ENCODE peak calls at places on chromosomes 3 and 15, in five cellular contexts. One of them, this sample, is unnamed.
A peak's percentile ranks its signal among the peaks of the same experiment; 100 is the strongest.

GRCh38 chr3:156551261-156551660 is 3.7 kb downstream of the SSR3 start:
- DNase-seq in pancreas: no peak
- DNase-seq in brain microvascular endothelial cell: peak; percentile 57
- DNase-seq in OCI-LY7: no peak
- DNase-seq in BJ: no peak
- DNase-seq in this sample: no peak

GRCh38 chr3:118974356-118975097 is 60.1 kb downstream of the IGSF11 start:
- DNase-seq in pancreas: no peak
- DNase-seq in BJ: no peak
- DNase-seq in OCI-LY7: no peak
- DNase-seq in brain microvascular endothelial cell: no peak
- DNase-seq in this sample: no peak

GRCh38 chr3:122149228-122149627 is 34.2 kb upstream of the CASR start:
- DNase-seq in pancreas: no peak
- DNase-seq in brain microvascular endothelial cell: no peak
- DNase-seq in OCI-LY7: peak; percentile 20
- DNase-seq in BJ: no peak
- DNase-seq in this sample: no peak

GRCh38 chr15:62782100-62782791 is 260.3 kb upstream of the TPM1 start:
- DNase-seq in brain microvascular endothelial cell: peak; percentile 75
- DNase-seq in BJ: no peak
- DNase-seq in OCI-LY7: peak; percentile 10
- DNase-seq in pancreas: peak; percentile 67
- DNase-seq in this sample: peak; percentile 32

GRCh38 chr3:186519021-186519658 is 25.0 kb downstream of the CRYGS start:
- DNase-seq in pancreas: no peak
- DNase-seq in OCI-LY7: peak; percentile 41
- DNase-seq in BJ: no peak
- DNase-seq in brain microvascular endothelial cell: no peak
- DNase-seq in this sample: no peak

GRCh38 chr3:167304077-167304476 is 76.0 kb downstream of the ZBBX start:
- DNase-seq in BJ: no peak
- DNase-seq in OCI-LY7: no peak
- DNase-seq in brain microvascular endothelial cell: no peak
- DNase-seq in pancreas: no peak
- DNase-seq in this sample: no peak

GRCh38 chr3:43855674-43856299 is 165.0 kb downstream of the ABHD5 start:
- DNase-seq in OCI-LY7: peak; percentile 80
- DNase-seq in BJ: no peak
- DNase-seq in brain microvascular endothelial cell: peak; percentile 48
- DNase-seq in pancreas: peak; percentile 69
- DNase-seq in this sample: peak; percentile 55

GRCh38 chr15:71109130-71109529 is 6.1 kb upstream of the THSD4 start:
- DNase-seq in BJ: peak; percentile 51
- DNase-seq in OCI-LY7: no peak
- DNase-seq in pancreas: no peak
- DNase-seq in brain microvascular endothelial cell: peak; percentile 43
- DNase-seq in this sample: no peak

GRCh38 chr3:63467392-63467791 is 185.1 kb upstream of the SNTN start:
- DNase-seq in OCI-LY7: no peak
- DNase-seq in pancreas: no peak
- DNase-seq in BJ: no peak
- DNase-seq in brain microvascular endothelial cell: no peak
- DNase-seq in this sample: no peak

GRCh38 chr15:66220587-66220986 is 33.0 kb downstream of the MEGF11 start:
- DNase-seq in pancreas: no peak
- DNase-seq in OCI-LY7: no peak
- DNase-seq in brain microvascular endothelial cell: no peak
- DNase-seq in BJ: no peak
- DNase-seq in this sample: no peak

GRCh38 chr15:32952901-32953889 is 235.4 kb downstream of the GREM1 start:
- DNase-seq in BJ: no peak
- DNase-seq in brain microvascular endothelial cell: no peak
- DNase-seq in OCI-LY7: no peak
- DNase-seq in pancreas: no peak
- DNase-seq in this sample: no peak

GRCh38 chr15:63069616-63069952 is 27.0 kb downstream of the TPM1 start:
- DNase-seq in OCI-LY7: no peak
- DNase-seq in brain microvascular endothelial cell: no peak
- DNase-seq in pancreas: no peak
- DNase-seq in BJ: no peak
- DNase-seq in this sample: no peak

GRCh38 chr3:108051005-108051404 is 39.8 kb downstream of the CD47 start:
- DNase-seq in BJ: no peak
- DNase-seq in pancreas: no peak
- DNase-seq in brain microvascular endothelial cell: peak; percentile 61
- DNase-seq in OCI-LY7: no peak
- DNase-seq in this sample: no peak

GRCh38 chr3:148582126-148582525 is 115.6 kb upstream of the AGTR1 start:
- DNase-seq in brain microvascular endothelial cell: no peak
- DNase-seq in OCI-LY7: no peak
- DNase-seq in BJ: no peak
- DNase-seq in pancreas: no peak
- DNase-seq in this sample: no peak

GRCh38 chr15:45670061-45670460 is 35.2 kb downstream of the SQOR start:
- DNase-seq in brain microvascular endothelial cell: no peak
- DNase-seq in BJ: peak; percentile 55
- DNase-seq in OCI-LY7: no peak
- DNase-seq in pancreas: no peak
- DNase-seq in this sample: no peak

GRCh38 chr3:42148982-42149432 is 57.9 kb downstream of the TRAK1 start:
- DNase-seq in pancreas: no peak
- DNase-seq in BJ: peak; percentile 12
- DNase-seq in brain microvascular endothelial cell: peak; percentile 95
- DNase-seq in OCI-LY7: no peak
- DNase-seq in this sample: no peak

GRCh38 chr15:74531144-74531811 is 9.7 kb upstream of the ARID3B start:
- DNase-seq in OCI-LY7: no peak
- DNase-seq in pancreas: no peak
- DNase-seq in brain microvascular endothelial cell: peak; percentile 98
- DNase-seq in BJ: peak; percentile 53
- DNase-seq in this sample: no peak

GRCh38 chr3:47850062-47850802 is 47.3 kb downstream of the DHX30 start:
- DNase-seq in OCI-LY7: peak; percentile 14
- DNase-seq in brain microvascular endothelial cell: peak; percentile 26
- DNase-seq in pancreas: no peak
- DNase-seq in BJ: no peak
- DNase-seq in this sample: no peak

GRCh38 chr15:58330468-58330793 is 101.4 kb upstream of the LIPC start:
- DNase-seq in OCI-LY7: no peak
- DNase-seq in pancreas: no peak
- DNase-seq in BJ: no peak
- DNase-seq in brain microvascular endothelial cell: no peak
- DNase-seq in this sample: no peak

GRCh38 chr15:86854186-86854585 is 774.5 kb downstream of the AGBL1 start:
- DNase-seq in BJ: no peak
- DNase-seq in OCI-LY7: no peak
- DNase-seq in pancreas: no peak
- DNase-seq in brain microvascular endothelial cell: no peak
- DNase-seq in this sample: no peak

GRCh38 chr15:67164811-67165652 is 89.4 kb downstream of the AAGAB start:
- DNase-seq in OCI-LY7: no peak
- DNase-seq in pancreas: no peak
- DNase-seq in BJ: no peak
- DNase-seq in brain microvascular endothelial cell: peak; percentile 88
- DNase-seq in this sample: no peak

GRCh38 chr3:160686955-160687535 is 10.1 kb downstream of the ARL14 start:
- DNase-seq in BJ: no peak
- DNase-seq in pancreas: no peak
- DNase-seq in OCI-LY7: peak; percentile 21
- DNase-seq in brain microvascular endothelial cell: no peak
- DNase-seq in this sample: peak; percentile 31
- TF ChIP-seq CTCF in BJ: peak; percentile 47
- TF ChIP-seq CTCF in pancreas: no peak
- TF ChIP-seq CTCF in OCI-LY7: peak; percentile 82
- TF ChIP-seq CTCF in brain microvascular endothelial cell: no peak
- TF ChIP-seq CTCF in this sample: peak; percentile 45

DNA sequence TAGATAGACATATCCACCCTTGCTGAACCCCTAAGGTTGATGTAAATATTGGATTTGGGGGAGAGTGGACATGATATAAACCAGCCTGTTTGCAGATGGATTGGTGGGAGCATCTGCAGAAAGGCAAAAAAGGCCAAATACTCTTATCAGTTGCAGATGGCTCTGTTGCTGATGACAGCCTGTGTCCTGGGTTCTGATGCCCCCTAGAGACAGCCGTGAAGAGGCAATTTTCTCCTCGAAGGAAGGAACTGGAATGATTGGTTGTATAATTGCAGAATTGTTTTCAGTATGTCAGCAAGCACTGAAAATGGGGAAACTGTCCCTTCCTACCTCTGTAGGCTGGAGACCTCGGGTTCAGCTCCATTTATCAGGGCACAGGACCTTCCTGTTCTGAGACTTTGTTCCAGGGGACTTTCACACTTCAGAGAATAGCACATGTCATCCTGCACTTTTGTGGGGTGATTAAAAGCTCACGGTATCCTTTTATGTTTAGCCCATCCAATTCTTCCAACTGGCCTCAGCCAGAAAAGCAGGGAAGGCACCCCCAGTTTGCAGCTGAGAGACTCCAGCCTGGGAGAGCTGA is 103.0 kb downstream of the PGPEP1L start:
- DNase-seq in pancreas: no peak
- DNase-seq in OCI-LY7: peak; percentile 39
- DNase-seq in BJ: no peak
- DNase-seq in brain microvascular endothelial cell: peak; percentile 65
- DNase-seq in this sample: peak; percentile 52
- TF ChIP-seq CTCF in pancreas: no peak
- TF ChIP-seq CTCF in OCI-LY7: peak; percentile 79
- TF ChIP-seq CTCF in BJ: peak; percentile 83
- TF ChIP-seq CTCF in brain microvascular endothelial cell: peak; percentile 83
- TF ChIP-seq CTCF in this sample: peak; percentile 31

GRCh38 chr3:196519738-196520122 is 4.6 kb upstream of the SMCO1 start:
- DNase-seq in OCI-LY7: peak; percentile 46
- DNase-seq in brain microvascular endothelial cell: no peak
- DNase-seq in BJ: no peak
- DNase-seq in pancreas: no peak
- DNase-seq in this sample: no peak

GRCh38 chr3:196514913-196515621 is at the start of gene SMCO1:
- DNase-seq in BJ: no peak
- DNase-seq in brain microvascular endothelial cell: no peak
- DNase-seq in pancreas: no peak
- DNase-seq in OCI-LY7: no peak
- DNase-seq in this sample: no peak

GRCh38 chr3:196517919-196518318 is 2.8 kb upstream of the SMCO1 start:
- DNase-seq in BJ: no peak
- DNase-seq in brain microvascular endothelial cell: no peak
- DNase-seq in OCI-LY7: no peak
- DNase-seq in pancreas: no peak
- DNase-seq in this sample: no peak

GRCh38 chr3:196517142-196517808 is 2.1 kb upstream of the SMCO1 start:
- DNase-seq in BJ: no peak
- DNase-seq in OCI-LY7: no peak
- DNase-seq in brain microvascular endothelial cell: no peak
- DNase-seq in pancreas: no peak
- DNase-seq in this sample: no peak

DNA sequence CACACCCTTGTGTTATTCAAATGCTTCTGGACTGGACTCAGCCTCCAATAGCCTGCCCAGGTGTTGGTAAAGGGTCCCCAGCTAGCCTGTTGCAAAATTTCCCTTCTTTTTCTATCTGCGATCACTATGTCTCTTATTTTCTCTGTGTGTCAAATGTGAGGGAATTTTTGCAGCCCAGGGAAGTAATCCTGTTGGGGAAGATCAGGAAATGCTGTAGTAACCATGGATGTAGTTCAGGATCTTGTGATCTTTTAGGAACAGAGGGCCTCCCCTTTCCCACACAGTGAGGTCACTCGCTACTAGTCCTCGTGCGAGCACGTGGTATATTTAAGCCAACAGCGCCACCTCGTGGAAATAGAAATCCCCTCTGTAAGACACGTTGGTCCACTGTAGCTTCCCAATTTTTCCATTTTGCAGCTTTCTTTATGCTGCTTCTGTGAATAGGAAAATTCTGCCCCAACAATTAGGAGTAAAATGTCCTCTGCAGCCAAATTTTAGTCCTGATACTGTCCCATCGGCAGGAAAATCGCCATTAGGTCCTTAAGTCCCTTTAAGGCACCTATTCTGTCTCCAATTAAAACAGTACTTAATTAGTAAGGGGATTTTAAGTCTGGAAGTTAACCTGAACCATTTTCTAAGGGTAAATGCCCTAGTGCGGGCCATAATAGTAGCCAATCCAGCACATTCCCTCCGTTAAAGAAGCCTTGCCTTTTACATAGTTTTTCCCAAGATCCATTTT is 4.0 kb upstream of the SMCO1 start:
- DNase-seq in brain microvascular endothelial cell: peak; percentile 75
- DNase-seq in OCI-LY7: peak; percentile 83
- DNase-seq in pancreas: no peak
- DNase-seq in BJ: no peak
- DNase-seq in this sample: no peak
- TF ChIP-seq CTCF in brain microvascular endothelial cell: peak; percentile 63
- TF ChIP-seq CTCF in OCI-LY7: peak; percentile 91
- TF ChIP-seq CTCF in pancreas: no peak
- TF ChIP-seq CTCF in BJ: peak; percentile 44
- TF ChIP-seq CTCF in this sample: peak; percentile 32

GRCh38 chr3:150680562-150680961 is 23.2 kb downstream of the ERICH6 start:
- DNase-seq in BJ: no peak
- DNase-seq in pancreas: no peak
- DNase-seq in brain microvascular endothelial cell: no peak
- DNase-seq in OCI-LY7: no peak
- DNase-seq in this sample: no peak
- TF ChIP-seq CTCF in BJ: no peak
- TF ChIP-seq CTCF in pancreas: no peak
- TF ChIP-seq CTCF in brain microvascular endothelial cell: no peak
- TF ChIP-seq CTCF in OCI-LY7: no peak
- TF ChIP-seq CTCF in this sample: no peak

GRCh38 chr3:79906106-79906505 is 138.3 kb upstream of the ROBO1 start:
- DNase-seq in OCI-LY7: no peak
- DNase-seq in BJ: no peak
- DNase-seq in pancreas: no peak
- DNase-seq in brain microvascular endothelial cell: peak; percentile 24
- DNase-seq in this sample: no peak
- TF ChIP-seq CTCF in OCI-LY7: no peak
- TF ChIP-seq CTCF in BJ: no peak
- TF ChIP-seq CTCF in pancreas: no peak
- TF ChIP-seq CTCF in brain microvascular endothelial cell: no peak
- TF ChIP-seq CTCF in this sample: no peak

GRCh38 chr15:40768492-40769309 is 1.1 kb upstream of the C15orf62 start:
- DNase-seq in OCI-LY7: peak; percentile 45
- DNase-seq in BJ: no peak
- DNase-seq in pancreas: no peak
- DNase-seq in brain microvascular endothelial cell: no peak
- DNase-seq in this sample: peak; percentile 45
- TF ChIP-seq CTCF in OCI-LY7: peak; percentile 62
- TF ChIP-seq CTCF in BJ: no peak
- TF ChIP-seq CTCF in pancreas: no peak
- TF ChIP-seq CTCF in brain microvascular endothelial cell: no peak
- TF ChIP-seq CTCF in this sample: no peak

GRCh38 chr3:4395448-4395847 is 71.6 kb downstream of the SUMF1 start:
- DNase-seq in BJ: no peak
- DNase-seq in OCI-LY7: no peak
- DNase-seq in pancreas: no peak
- DNase-seq in brain microvascular endothelial cell: peak; percentile 12
- DNase-seq in this sample: no peak
- TF ChIP-seq CTCF in BJ: no peak
- TF ChIP-seq CTCF in OCI-LY7: no peak
- TF ChIP-seq CTCF in pancreas: no peak
- TF ChIP-seq CTCF in brain microvascular endothelial cell: no peak
- TF ChIP-seq CTCF in this sample: no peak

This sample was measured in GM10248.